ENCODE peak calls at places on chromosomes 13 and 19, in seven cellular contexts. H, X, D, I, V, Q and U are unnamed samples.

GRCh38 chr19:30790048-30790680 is 418.0 kb downstream of the ZNF536 start:
- DNase-seq in H (no peak), X (no peak), D (no peak), I (no peak), V (no peak), Q (no peak), U (no peak)

GRCh38 chr13:30915691-30916541 is 9.8 kb downstream of the MEDAG start:
- DNase-seq in H (peak), X (no peak), D (no peak), I (no peak), V (no peak), Q (no peak), U (no peak)

GRCh38 chr19:46785054-46785979 is 3.1 kb downstream of the SLC1A5 start:
- DNase-seq in H (no peak), X (no peak), D (no peak), I (no peak), V (no peak), Q (no peak), U (peak)

GRCh38 chr13:113500530-113501265 is 10.2 kb upstream of the DCUN1D2 start:
- DNase-seq in H (no peak), X (no peak), D (no peak), I (no peak), V (no peak), Q (no peak), U (no peak)

GRCh38 chr19:28234637-28235036 is 978.3 kb downstream of the UQCRFS1 start:
- DNase-seq in H (no peak), X (no peak), D (no peak), I (no peak), V (no peak), Q (no peak), U (no peak)

GRCh38 chr13:67752741-67753140 is 522.6 kb upstream of the PCDH9 start:
- DNase-seq in H (no peak), X (no peak), D (no peak), I (no peak), V (no peak), Q (no peak), U (no peak)

GRCh38 chr13:30759748-30760147 is 24.4 kb downstream of the ALOX5AP start:
- DNase-seq in H (no peak), X (no peak), D (no peak), I (no peak), V (no peak), Q (no peak), U (peak)

GRCh38 chr13:29336356-29336755 is 259.1 kb downstream of the SLC7A1 start:
- DNase-seq in H (no peak), X (no peak), D (no peak), I (no peak), V (no peak), Q (no peak), U (no peak)

GRCh38 chr13:26484196-26484595 is 73.3 kb upstream of the WASF3 start:
- DNase-seq in H (no peak), X (no peak), D (no peak), I (no peak), V (no peak), Q (no peak), U (no peak)

GRCh38 chr19:23273022-23273593 is 22.9 kb upstream of the ZNF724 start:
- DNase-seq in H (peak), X (no peak), D (no peak), I (no peak), V (no peak), Q (no peak), U (no peak)

GRCh38 chr13:27619093-27619705 is 1.1 kb downstream of the LNX2 start:
- DNase-seq in H (no peak), X (no peak), D (peak), I (no peak), V (no peak), Q (no peak), U (peak)

GRCh38 chr19:48873476-48874308 is 1.5 kb downstream of the PPP1R15A start:
- DNase-seq in H (no peak), X (no peak), D (no peak), I (no peak), V (no peak), Q (peak), U (no peak)

GRCh38 chr19:46303702-46304397 is 7.0 kb downstream of the HIF3A start:
- DNase-seq in H (peak), X (peak), D (no peak), I (peak), V (no peak), Q (peak), U (no peak)

GRCh38 chr19:19997656-19998268 is 41.5 kb downstream of the ZNF682 start:
- DNase-seq in H (peak), X (no peak), D (no peak), I (peak), V (no peak), Q (peak), U (no peak)

GRCh38 chr19:19654441-19654840 is 9.0 kb downstream of the ATP13A1 start:
- DNase-seq in H (no peak), X (no peak), D (no peak), I (no peak), V (no peak), Q (no peak), U (no peak)

GRCh38 chr13:101783554-101783953 is 331.1 kb downstream of the ITGBL1 start:
- DNase-seq in H (no peak), X (no peak), D (no peak), I (no peak), V (no peak), Q (no peak), U (no peak)

GRCh38 chr19:31525610-31526147 is 176.4 kb upstream of the TSHZ3 start:
- DNase-seq in H (no peak), X (no peak), D (no peak), I (no peak), V (no peak), Q (no peak), U (no peak)

GRCh38 chr13:95684463-95684862 is 7.5 kb downstream of the DNAJC3 start:
- DNase-seq in H (no peak), X (no peak), D (no peak), I (no peak), V (no peak), Q (no peak), U (no peak)

GRCh38 chr13:94416454-94417080 is 62.9 kb downstream of the DCT start:
- DNase-seq in H (peak), X (no peak), D (peak), I (peak), V (no peak), Q (peak), U (peak)

GRCh38 chr19:22914646-22915045 is 82.6 kb downstream of the ZNF723 start:
- DNase-seq in H (no peak), X (no peak), D (no peak), I (no peak), V (no peak), Q (no peak), U (no peak)

GRCh38 chr13:107968470-107968869 is 246.9 kb downstream of the LIG4 start:
- DNase-seq in H (no peak), X (no peak), D (no peak), I (no peak), V (no peak), Q (no peak), U (no peak)

GRCh38 chr19:52138614-52139290 is 986 bp downstream of the ZNF616 start:
- DNase-seq in H (peak), X (no peak), D (peak), I (peak), V (no peak), Q (peak), U (peak)

DNA sequence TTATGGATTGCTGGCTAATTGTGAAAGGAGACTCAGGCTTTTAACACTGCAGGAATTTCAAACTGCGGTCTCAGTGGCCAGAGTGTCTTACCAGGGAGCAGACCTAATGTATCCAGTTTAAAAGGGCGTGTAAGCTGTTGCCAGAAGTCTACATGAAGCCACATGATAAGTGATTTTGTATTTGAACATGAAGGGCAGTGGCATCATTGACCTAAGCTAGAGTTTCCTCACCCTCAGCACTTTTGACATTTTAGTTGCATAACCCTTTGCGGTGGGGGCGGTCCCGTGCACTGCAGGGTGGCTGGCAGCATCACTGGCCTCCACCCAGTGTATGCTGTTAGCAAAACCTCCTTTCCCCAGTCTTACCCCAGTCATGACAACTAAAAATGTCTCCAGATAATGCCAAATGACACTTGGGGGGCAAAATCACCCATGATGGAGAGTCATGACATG is 23.7 kb upstream of the GPR18 start:
- DNase-seq in H (no peak), X (no peak), D (no peak), I (no peak), V (no peak), Q (no peak), U (no peak)
- TF ChIP-seq RFX5 in H (no peak), X (no peak), D (no peak), I (no peak), V (peak), Q (no peak), U (no peak)

GRCh38 chr13:98370806-98371553 is 193.9 kb upstream of the RNF113B start:
- DNase-seq in H (no peak), X (no peak), D (no peak), I (peak), V (no peak), Q (no peak), U (peak)

GRCh38 chr13:98366959-98367358 is 189.9 kb upstream of the RNF113B start:
- DNase-seq in H (no peak), X (no peak), D (no peak), I (no peak), V (no peak), Q (no peak), U (no peak)

GRCh38 chr13:98365291-98365690 is 188.2 kb upstream of the RNF113B start:
- DNase-seq in H (no peak), X (no peak), D (no peak), I (no peak), V (no peak), Q (no peak), U (no peak)

GRCh38 chr13:98370261-98370660 is 193.2 kb upstream of the RNF113B start:
- DNase-seq in H (no peak), X (no peak), D (no peak), I (peak), V (no peak), Q (no peak), U (no peak)

GRCh38 chr13:98368019-98368418 is 190.9 kb upstream of the RNF113B start:
- DNase-seq in H (no peak), X (no peak), D (no peak), I (no peak), V (no peak), Q (no peak), U (peak)
- TF ChIP-seq RFX5 in H (no peak), X (no peak), D (no peak), I (no peak), V (no peak), Q (no peak), U (no peak)

DNA sequence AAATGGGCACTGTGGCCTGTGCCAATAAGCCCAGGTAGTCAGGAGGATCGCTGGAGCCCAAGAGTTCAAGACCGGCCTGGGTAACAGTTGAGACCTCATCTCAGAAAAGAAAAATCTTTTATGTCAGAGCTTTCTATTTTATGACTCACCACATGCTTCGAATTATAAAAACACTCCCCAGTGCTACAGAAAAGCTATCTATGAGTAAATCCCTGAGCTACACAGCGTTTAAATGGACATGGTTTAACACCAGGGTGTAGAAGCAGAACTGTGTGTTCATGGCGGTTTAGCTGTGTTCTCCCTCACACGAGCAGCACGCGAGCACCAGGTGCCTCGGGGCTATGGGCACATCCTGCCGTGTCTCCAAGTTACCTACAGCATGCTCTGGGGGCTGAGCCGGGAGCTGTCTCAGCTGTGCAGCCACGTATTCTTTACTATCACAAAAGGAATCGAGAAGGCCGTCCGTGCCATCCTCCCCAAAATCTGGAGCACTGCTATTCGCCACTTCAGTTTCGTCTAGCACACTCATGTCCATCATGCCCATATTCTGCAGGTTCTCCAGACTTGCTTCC is 6.7 kb downstream of the SAFB2 start:
- DNase-seq in H (no peak), X (no peak), D (no peak), I (no peak), V (no peak), Q (no peak), U (peak)
- TF ChIP-seq RFX5 in H (no peak), X (no peak), D (no peak), I (no peak), V (no peak), Q (no peak), U (no peak)

DNA sequence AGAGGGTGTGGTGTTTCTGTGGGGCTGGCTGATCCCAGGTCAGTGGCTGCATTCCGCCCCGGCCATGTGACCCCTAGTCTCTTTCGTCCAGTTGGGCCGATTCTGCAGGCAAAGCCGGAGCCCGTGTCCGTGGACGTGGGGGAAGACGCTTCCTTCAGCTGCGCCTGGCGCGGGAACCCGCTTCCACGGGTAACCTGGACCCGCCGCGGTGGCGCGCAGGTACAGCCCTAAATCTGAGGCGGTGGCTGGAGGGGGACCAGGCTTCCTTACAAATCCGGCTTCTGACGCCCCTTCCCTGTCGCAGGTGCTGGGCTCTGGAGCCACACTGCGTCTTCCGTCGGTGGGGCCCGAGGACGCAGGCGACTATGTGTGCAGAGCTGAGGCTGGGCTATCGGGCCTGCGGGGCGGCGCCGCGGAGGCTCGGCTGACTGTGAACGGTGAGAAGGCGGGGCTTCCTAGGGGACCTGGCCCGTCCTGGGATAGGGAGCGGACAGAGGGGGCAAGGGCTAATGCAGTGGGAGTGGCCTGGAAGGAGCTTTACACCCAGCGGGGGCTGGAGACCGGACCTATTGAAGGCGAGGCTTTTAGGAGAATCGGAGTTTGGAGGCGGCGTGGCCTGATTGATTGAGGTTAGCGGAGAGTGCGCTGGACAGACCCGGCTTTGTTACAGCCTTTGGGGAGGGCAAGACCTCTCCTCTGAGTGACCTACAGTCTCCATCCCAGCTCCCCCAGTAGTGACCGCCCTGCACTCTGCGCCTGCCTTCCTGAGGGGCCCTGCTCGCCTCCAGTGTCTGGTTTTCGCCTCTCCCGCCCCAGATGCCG is 4.3 kb downstream of the KIRREL2 start:
- DNase-seq in H (no peak), X (no peak), D (peak), I (peak), V (no peak), Q (peak), U (no peak)
- TF ChIP-seq RFX5 in H (no peak), X (no peak), D (no peak), I (no peak), V (no peak), Q (no peak), U (no peak)

GRCh38 chr19:15623711-15624318 is 8.8 kb downstream of the CYP4F8 start:
- DNase-seq in H (no peak), X (no peak), D (no peak), I (no peak), V (no peak), Q (peak), U (no peak)

GRCh38 chr19:15633122-15633521 is 7.6 kb upstream of the CYP4F3 start:
- DNase-seq in H (no peak), X (no peak), D (no peak), I (no peak), V (no peak), Q (no peak), U (no peak)

GRCh38 chr19:15631817-15632216 is 8.9 kb upstream of the CYP4F3 start:
- DNase-seq in H (peak), X (peak), D (peak), I (no peak), V (peak), Q (peak), U (no peak)

GRCh38 chr19:15629003-15629880 is 11.5 kb upstream of the CYP4F3 start:
- DNase-seq in H (peak), X (peak), D (peak), I (peak), V (peak), Q (peak), U (peak)

GRCh38 chr19:15628236-15629002 is 12.3 kb upstream of the CYP4F3 start:
- DNase-seq in H (no peak), X (no peak), D (no peak), I (no peak), V (no peak), Q (no peak), U (no peak)
- TF ChIP-seq RFX5 in H (no peak), X (no peak), D (no peak), I (no peak), V (no peak), Q (no peak), U (no peak)

DNA sequence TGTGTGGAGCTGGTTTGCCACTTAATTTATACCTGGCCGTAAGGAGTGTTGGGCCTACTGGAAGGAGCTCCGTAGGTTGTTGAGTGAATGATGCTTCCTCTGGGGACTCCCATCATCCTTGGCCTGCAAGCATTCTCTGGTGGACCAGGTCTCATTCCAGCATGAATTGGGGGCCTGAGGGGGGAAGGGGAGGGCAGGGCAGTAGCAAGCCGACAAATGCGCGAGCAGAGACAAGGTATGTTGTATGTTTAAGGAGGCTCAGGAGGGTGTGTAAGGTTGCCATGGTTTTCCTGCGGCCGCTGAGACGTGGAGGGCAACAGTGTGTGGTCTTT is 730 bp downstream of the ZNF264 start:
- DNase-seq in H (peak), X (peak), D (no peak), I (no peak), V (no peak), Q (no peak), U (peak)
- TF ChIP-seq RFX5 in H (no peak), X (no peak), D (no peak), I (no peak), V (no peak), Q (no peak), U (no peak)

GRCh38 chr19:7934766-7935165 is 8.7 kb downstream of the TIMM44 start:
- DNase-seq in H (no peak), X (no peak), D (no peak), I (no peak), V (no peak), Q (no peak), U (no peak)
- TF ChIP-seq RFX5 in H (no peak), X (no peak), D (no peak), I (no peak), V (no peak), Q (no peak), U (no peak)

DNA sequence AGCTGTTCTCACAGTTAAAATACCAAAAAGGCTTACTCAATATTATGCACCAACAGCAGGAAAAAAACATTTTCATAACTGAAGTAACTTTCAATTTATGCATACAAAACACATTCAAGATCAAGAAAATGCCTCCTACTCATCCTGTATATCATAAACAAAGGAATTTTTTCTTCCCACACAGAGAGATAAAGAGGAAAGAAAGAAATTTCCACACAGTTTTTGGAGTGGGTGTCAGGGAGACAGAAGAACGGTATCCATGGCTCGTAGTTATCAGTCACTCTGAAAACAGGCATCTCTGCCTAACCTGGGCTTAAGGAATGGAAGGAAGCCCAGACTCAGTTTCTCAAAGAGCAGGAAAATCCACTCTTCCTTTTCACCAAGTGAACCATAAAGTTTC is 92.4 kb upstream of the SIAH3 start:
- DNase-seq in H (no peak), X (no peak), D (no peak), I (no peak), V (no peak), Q (no peak), U (peak)
- TF ChIP-seq RFX5 in H (no peak), X (no peak), D (no peak), I (no peak), V (no peak), Q (no peak), U (no peak)